ENCODE peak calls at places on chromosomes 11 and 22, in ten cellular contexts. One of them, this sample, is unnamed.

GRCh38 chr22:37337204-37337943 is 55.1 kb downstream of the CYTH4 start:
- DNase-seq in GM12865: no peak
- DNase-seq in body of pancreas: no peak
- DNase-seq in transverse colon: no peak
- DNase-seq in pancreas: no peak
- DNase-seq in ovary: no peak
- DNase-seq in IMR-90: peak; percentile 55
- DNase-seq in GM13976: no peak
- DNase-seq in progenitor cell of endocrine pancreas: no peak
- DNase-seq in stomach: no peak
- DNase-seq in this sample: no peak

GRCh38 chr11:75163917-75164316 is 13.0 kb downstream of the SLCO2B1 start:
- DNase-seq in GM12865: no peak
- DNase-seq in progenitor cell of endocrine pancreas: no peak
- DNase-seq in transverse colon: no peak
- DNase-seq in body of pancreas: no peak
- DNase-seq in GM13976: no peak
- DNase-seq in stomach: no peak
- DNase-seq in IMR-90: no peak
- DNase-seq in ovary: no peak
- DNase-seq in pancreas: no peak
- DNase-seq in this sample: no peak

GRCh38 chr22:33785283-33785991 is 134.8 kb downstream of the LARGE1 start:
- DNase-seq in GM13976: no peak
- DNase-seq in body of pancreas: no peak
- DNase-seq in progenitor cell of endocrine pancreas: no peak
- DNase-seq in IMR-90: peak; percentile 88
- DNase-seq in GM12865: peak; percentile 79
- DNase-seq in pancreas: no peak
- DNase-seq in stomach: no peak
- DNase-seq in transverse colon: no peak
- DNase-seq in ovary: no peak
- DNase-seq in this sample: no peak

GRCh38 chr11:78315724-78316123 is 101.9 kb downstream of the GAB2 start:
- DNase-seq in body of pancreas: no peak
- DNase-seq in transverse colon: no peak
- DNase-seq in ovary: no peak
- DNase-seq in stomach: no peak
- DNase-seq in GM12865: no peak
- DNase-seq in GM13976: no peak
- DNase-seq in pancreas: no peak
- DNase-seq in IMR-90: no peak
- DNase-seq in progenitor cell of endocrine pancreas: no peak
- DNase-seq in this sample: no peak

GRCh38 chr11:12543596-12544415 is 130.4 kb upstream of the TEAD1 start:
- DNase-seq in transverse colon: no peak
- DNase-seq in pancreas: no peak
- DNase-seq in IMR-90: no peak
- DNase-seq in ovary: no peak
- DNase-seq in body of pancreas: no peak
- DNase-seq in GM13976: no peak
- DNase-seq in stomach: peak; percentile 55
- DNase-seq in progenitor cell of endocrine pancreas: no peak
- DNase-seq in GM12865: no peak
- DNase-seq in this sample: no peak

GRCh38 chr22:40263191-40263590 is 83.1 kb upstream of the ADSL start:
- DNase-seq in progenitor cell of endocrine pancreas: no peak
- DNase-seq in body of pancreas: no peak
- DNase-seq in IMR-90: no peak
- DNase-seq in ovary: no peak
- DNase-seq in GM12865: no peak
- DNase-seq in transverse colon: no peak
- DNase-seq in pancreas: no peak
- DNase-seq in GM13976: no peak
- DNase-seq in stomach: peak; percentile 46
- DNase-seq in this sample: no peak

GRCh38 chr11:19639603-19640002 is 73.0 kb upstream of the NAV2 start:
- DNase-seq in body of pancreas: no peak
- DNase-seq in stomach: no peak
- DNase-seq in ovary: no peak
- DNase-seq in GM13976: no peak
- DNase-seq in GM12865: no peak
- DNase-seq in progenitor cell of endocrine pancreas: no peak
- DNase-seq in IMR-90: no peak
- DNase-seq in transverse colon: no peak
- DNase-seq in pancreas: no peak
- DNase-seq in this sample: no peak

GRCh38 chr11:69149646-69150045 is 6.1 kb upstream of the SMIM38 start:
- DNase-seq in GM12865: no peak
- DNase-seq in GM13976: no peak
- DNase-seq in body of pancreas: no peak
- DNase-seq in pancreas: no peak
- DNase-seq in IMR-90: no peak
- DNase-seq in stomach: no peak
- DNase-seq in transverse colon: no peak
- DNase-seq in progenitor cell of endocrine pancreas: no peak
- DNase-seq in ovary: no peak
- DNase-seq in this sample: no peak

GRCh38 chr11:113896156-113896879 is 8.3 kb upstream of the HTR3B start:
- DNase-seq in ovary: no peak
- DNase-seq in progenitor cell of endocrine pancreas: no peak
- DNase-seq in transverse colon: peak; percentile 39
- DNase-seq in GM12865: peak; percentile 48
- DNase-seq in body of pancreas: peak; percentile 45
- DNase-seq in pancreas: peak; percentile 40
- DNase-seq in GM13976: peak; percentile 47
- DNase-seq in IMR-90: peak; percentile 22
- DNase-seq in stomach: peak; percentile 37
- DNase-seq in this sample: no peak

GRCh38 chr11:32215157-32215556 is 124.3 kb downstream of the RCN1 start:
- DNase-seq in IMR-90: no peak
- DNase-seq in progenitor cell of endocrine pancreas: no peak
- DNase-seq in body of pancreas: no peak
- DNase-seq in GM13976: no peak
- DNase-seq in GM12865: no peak
- DNase-seq in pancreas: no peak
- DNase-seq in transverse colon: no peak
- DNase-seq in stomach: no peak
- DNase-seq in ovary: no peak
- DNase-seq in this sample: no peak
- TF ChIP-seq CTCF in IMR-90: no peak
- TF ChIP-seq CTCF in progenitor cell of endocrine pancreas: no peak
- TF ChIP-seq CTCF in body of pancreas: no peak
- TF ChIP-seq CTCF in GM13976: no peak
- TF ChIP-seq CTCF in GM12865: no peak
- TF ChIP-seq CTCF in pancreas: no peak
- TF ChIP-seq CTCF in transverse colon: no peak
- TF ChIP-seq CTCF in stomach: no peak
- TF ChIP-seq CTCF in ovary: no peak
- TF ChIP-seq CTCF in this sample: no peak

GRCh38 chr22:29201722-29202230 is 3.9 kb upstream of the EMID1 start:
- DNase-seq in pancreas: no peak
- DNase-seq in stomach: no peak
- DNase-seq in progenitor cell of endocrine pancreas: no peak
- DNase-seq in body of pancreas: no peak
- DNase-seq in transverse colon: no peak
- DNase-seq in GM12865: no peak
- DNase-seq in IMR-90: no peak
- DNase-seq in GM13976: peak; percentile 43
- DNase-seq in ovary: no peak
- DNase-seq in this sample: no peak

GRCh38 chr22:29203456-29203855 is 2.2 kb upstream of the EMID1 start:
- DNase-seq in GM13976: no peak
- DNase-seq in pancreas: no peak
- DNase-seq in GM12865: peak; percentile 43
- DNase-seq in stomach: no peak
- DNase-seq in body of pancreas: no peak
- DNase-seq in progenitor cell of endocrine pancreas: no peak
- DNase-seq in ovary: no peak
- DNase-seq in transverse colon: no peak
- DNase-seq in IMR-90: no peak
- DNase-seq in this sample: no peak

GRCh38 chr22:29203883-29204282 is 1.8 kb upstream of the EMID1 start:
- DNase-seq in GM13976: no peak
- DNase-seq in pancreas: no peak
- DNase-seq in transverse colon: no peak
- DNase-seq in body of pancreas: no peak
- DNase-seq in GM12865: no peak
- DNase-seq in IMR-90: no peak
- DNase-seq in ovary: no peak
- DNase-seq in progenitor cell of endocrine pancreas: no peak
- DNase-seq in stomach: no peak
- DNase-seq in this sample: no peak

GRCh38 chr22:29200901-29201300 is 4.8 kb upstream of the EMID1 start:
- DNase-seq in stomach: no peak
- DNase-seq in IMR-90: no peak
- DNase-seq in GM13976: no peak
- DNase-seq in progenitor cell of endocrine pancreas: no peak
- DNase-seq in GM12865: no peak
- DNase-seq in transverse colon: no peak
- DNase-seq in body of pancreas: no peak
- DNase-seq in ovary: no peak
- DNase-seq in pancreas: no peak
- DNase-seq in this sample: no peak

DNA sequence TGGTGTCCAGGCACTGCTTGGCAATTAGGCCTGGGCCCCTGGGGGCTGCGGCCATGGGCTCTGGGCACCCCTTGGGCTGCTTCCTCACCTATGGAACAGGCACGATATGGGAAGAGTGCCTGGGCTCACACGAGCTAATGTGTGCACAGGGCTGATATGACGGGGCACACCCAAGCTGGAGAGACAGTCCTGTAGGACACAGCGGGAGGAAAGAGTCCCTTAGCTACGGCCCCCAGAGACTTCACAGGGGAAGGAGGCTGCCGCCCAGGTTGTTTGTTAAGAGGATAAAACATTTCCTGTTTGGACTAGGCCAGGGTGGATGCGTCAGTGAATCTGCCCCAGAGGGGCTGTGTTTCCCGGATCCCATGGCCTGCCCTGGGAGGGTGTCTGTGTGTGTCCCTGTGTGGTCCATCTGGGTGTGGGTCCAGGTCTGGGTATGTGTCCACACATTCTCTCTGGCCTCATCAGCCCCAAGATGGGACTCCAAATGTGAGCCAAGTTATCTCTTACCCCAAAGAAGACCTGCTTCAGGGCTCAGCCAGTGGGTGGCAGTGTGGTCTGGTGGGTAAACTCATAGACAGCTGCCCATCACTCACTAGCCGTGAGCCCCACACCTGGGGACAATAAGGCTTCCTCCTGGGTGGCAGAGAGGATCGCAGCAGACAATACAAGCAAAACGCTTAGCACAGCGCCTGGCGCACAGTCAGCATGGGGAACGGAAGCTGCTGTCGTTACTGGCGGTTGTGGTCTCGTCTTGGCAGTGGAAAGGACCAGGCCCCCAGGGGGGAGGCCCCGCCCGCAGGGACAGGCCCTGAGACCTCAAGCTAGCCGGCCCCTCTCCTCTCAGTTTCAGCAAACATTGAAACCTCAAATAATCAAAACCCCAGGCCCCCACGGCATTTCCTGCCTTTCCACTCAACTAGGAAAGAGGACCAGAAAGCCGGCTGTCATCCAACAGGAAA is 3.2 kb upstream of the EMID1 start:
- DNase-seq in IMR-90: peak; percentile 55
- DNase-seq in body of pancreas: peak; percentile 25
- DNase-seq in pancreas: no peak
- DNase-seq in progenitor cell of endocrine pancreas: no peak
- DNase-seq in GM12865: peak; percentile 98
- DNase-seq in GM13976: peak; percentile 93
- DNase-seq in stomach: peak; percentile 43
- DNase-seq in transverse colon: peak; percentile 59
- DNase-seq in ovary: no peak
- DNase-seq in this sample: no peak
- TF ChIP-seq CTCF in IMR-90: peak; percentile 38
- TF ChIP-seq CTCF in body of pancreas: peak; percentile 5
- TF ChIP-seq CTCF in pancreas: no peak
- TF ChIP-seq CTCF in progenitor cell of endocrine pancreas: peak; percentile 16
- TF ChIP-seq CTCF in GM12865: peak; percentile 45
- TF ChIP-seq CTCF in GM13976: peak; percentile 15
- TF ChIP-seq CTCF in stomach: no peak
- TF ChIP-seq CTCF in transverse colon: no peak
- TF ChIP-seq CTCF in ovary: no peak
- TF ChIP-seq CTCF in this sample: peak; percentile 40

GRCh38 chr11:86228967-86229330 is 15.6 kb upstream of the EED start:
- DNase-seq in GM12865: no peak
- DNase-seq in progenitor cell of endocrine pancreas: no peak
- DNase-seq in IMR-90: no peak
- DNase-seq in GM13976: no peak
- DNase-seq in ovary: no peak
- DNase-seq in transverse colon: no peak
- DNase-seq in pancreas: no peak
- DNase-seq in stomach: no peak
- DNase-seq in body of pancreas: no peak
- DNase-seq in this sample: no peak

GRCh38 chr11:86230196-86230813 is 14.2 kb upstream of the EED start:
- DNase-seq in GM12865: no peak
- DNase-seq in ovary: no peak
- DNase-seq in stomach: no peak
- DNase-seq in IMR-90: no peak
- DNase-seq in transverse colon: no peak
- DNase-seq in pancreas: no peak
- DNase-seq in progenitor cell of endocrine pancreas: no peak
- DNase-seq in GM13976: no peak
- DNase-seq in body of pancreas: no peak
- DNase-seq in this sample: no peak

GRCh38 chr11:86232556-86232955 is 12.0 kb upstream of the EED start:
- DNase-seq in GM13976: no peak
- DNase-seq in pancreas: no peak
- DNase-seq in stomach: no peak
- DNase-seq in GM12865: no peak
- DNase-seq in progenitor cell of endocrine pancreas: no peak
- DNase-seq in ovary: no peak
- DNase-seq in body of pancreas: no peak
- DNase-seq in IMR-90: no peak
- DNase-seq in transverse colon: no peak
- DNase-seq in this sample: no peak

GRCh38 chr11:86230921-86231320 is 13.6 kb upstream of the EED start:
- DNase-seq in transverse colon: no peak
- DNase-seq in pancreas: no peak
- DNase-seq in stomach: no peak
- DNase-seq in progenitor cell of endocrine pancreas: no peak
- DNase-seq in body of pancreas: no peak
- DNase-seq in IMR-90: no peak
- DNase-seq in GM12865: no peak
- DNase-seq in ovary: no peak
- DNase-seq in GM13976: no peak
- DNase-seq in this sample: no peak

GRCh38 chr11:86228269-86228966 is 16.1 kb upstream of the EED start:
- DNase-seq in GM12865: no peak
- DNase-seq in pancreas: no peak
- DNase-seq in transverse colon: no peak
- DNase-seq in GM13976: no peak
- DNase-seq in progenitor cell of endocrine pancreas: no peak
- DNase-seq in IMR-90: no peak
- DNase-seq in stomach: no peak
- DNase-seq in ovary: no peak
- DNase-seq in body of pancreas: no peak
- DNase-seq in this sample: no peak
- TF ChIP-seq CTCF in GM12865: no peak
- TF ChIP-seq CTCF in pancreas: no peak
- TF ChIP-seq CTCF in transverse colon: no peak
- TF ChIP-seq CTCF in GM13976: no peak
- TF ChIP-seq CTCF in progenitor cell of endocrine pancreas: no peak
- TF ChIP-seq CTCF in IMR-90: no peak
- TF ChIP-seq CTCF in stomach: no peak
- TF ChIP-seq CTCF in ovary: no peak
- TF ChIP-seq CTCF in body of pancreas: no peak
- TF ChIP-seq CTCF in this sample: no peak

GRCh38 chr11:29129850-29130249 is 887.0 kb downstream of the KCNA4 start:
- DNase-seq in GM13976: no peak
- DNase-seq in GM12865: no peak
- DNase-seq in ovary: no peak
- DNase-seq in pancreas: no peak
- DNase-seq in stomach: no peak
- DNase-seq in IMR-90: peak; percentile 65
- DNase-seq in progenitor cell of endocrine pancreas: no peak
- DNase-seq in transverse colon: no peak
- DNase-seq in body of pancreas: no peak
- DNase-seq in this sample: no peak
- TF ChIP-seq CTCF in GM13976: no peak
- TF ChIP-seq CTCF in GM12865: no peak
- TF ChIP-seq CTCF in ovary: no peak
- TF ChIP-seq CTCF in pancreas: no peak
- TF ChIP-seq CTCF in stomach: no peak
- TF ChIP-seq CTCF in IMR-90: no peak
- TF ChIP-seq CTCF in progenitor cell of endocrine pancreas: no peak
- TF ChIP-seq CTCF in transverse colon: no peak
- TF ChIP-seq CTCF in body of pancreas: no peak
- TF ChIP-seq CTCF in this sample: no peak